ENCODE peak calls at places on chromosome 1, in eight cellular contexts. G is activated B cell treated with CpG ODN at 0.5 μM for 24 hours; B is activated naive CD8-positive, alpha-beta T cell treated with anti-CD3 and anti-CD28 coated beads, Interleukin-2, amount 50 U/mL, for 24 hours; C is H1; F is fibroblast of pulmonary artery; D is fibroblast of villous mesenchyme; P is GM12892; J is iris pigment epithelial cell. E is an unnamed sample.

GRCh38 chr1:39187276-39188046 is 17.0 kb upstream of the MACF1 start:
- DNase-seq in G (no peak), B (no peak), C (no peak), F (no peak), D (no peak), P (no peak), J (no peak), E (no peak)

GRCh38 chr1:30173560-30173959 is 549.8 kb downstream of the MATN1 start:
- DNase-seq in G (no peak), B (no peak), C (no peak), F (no peak), D (no peak), P (no peak), J (no peak), E (no peak)

GRCh38 chr1:25427696-25428095 is 3.0 kb upstream of the MACO1 start:
- DNase-seq in G (no peak), B (no peak), C (no peak), F (no peak), D (no peak), P (no peak), J (no peak), E (no peak)

GRCh38 chr1:110209715-110210603 is at the start of gene KCNC4:
- DNase-seq in G (peak), B (peak), C (peak), F (peak), D (peak), P (peak), J (peak), E (no peak)

GRCh38 chr1:47771766-47772165 is 225.4 kb downstream of the TRABD2B start:
- DNase-seq in G (no peak), B (no peak), C (no peak), F (no peak), D (peak), P (no peak), J (no peak), E (no peak)

GRCh38 chr1:197140123-197140522 is 6.3 kb downstream of the ASPM start:
- DNase-seq in G (no peak), B (no peak), C (no peak), F (peak), D (peak), P (no peak), J (peak), E (no peak)

GRCh38 chr1:220700591-220701179 is 10.5 kb downstream of the C1orf115 start:
- DNase-seq in G (no peak), B (no peak), C (no peak), F (peak), D (no peak), P (no peak), J (no peak), E (no peak)

GRCh38 chr1:121483961-121484424 is 299.2 kb downstream of the SRGAP2C start:
- DNase-seq in G (no peak), B (no peak), C (no peak), F (peak), D (peak), P (no peak), J (peak), E (no peak)

GRCh38 chr1:96474985-96475743 is 246.4 kb upstream of the PTBP2 start:
- DNase-seq in G (no peak), B (no peak), C (peak), F (no peak), D (no peak), P (no peak), J (no peak), E (peak)

GRCh38 chr1:156806512-156807440 is 9.9 kb downstream of the SH2D2A start:
- DNase-seq in G (no peak), B (no peak), C (no peak), F (peak), D (no peak), P (no peak), J (no peak), E (no peak)

GRCh38 chr1:153962088-153963029 is 978 bp downstream of the SLC39A1 start:
- DNase-seq in G (no peak), B (no peak), C (no peak), F (peak), D (peak), P (no peak), J (peak), E (no peak)

GRCh38 chr1:203276916-203277535 is 28.3 kb upstream of the BTG2 start:
- DNase-seq in G (no peak), B (no peak), C (no peak), F (no peak), D (no peak), P (no peak), J (no peak), E (no peak)

GRCh38 chr1:7784492-7785071 is 491 bp downstream of the PER3 start:
- DNase-seq in G (no peak), B (no peak), C (no peak), F (no peak), D (no peak), P (no peak), J (no peak), E (no peak)

GRCh38 chr1:235083589-235084323 is 44.9 kb downstream of the TOMM20 start:
- DNase-seq in G (peak), B (peak), C (no peak), F (peak), D (peak), P (peak), J (peak), E (no peak)

GRCh38 chr1:85502625-85503083 is 37.7 kb upstream of the DDAH1 start:
- DNase-seq in G (no peak), B (peak), C (peak), F (peak), D (peak), P (no peak), J (peak), E (peak)

GRCh38 chr1:89575207-89575606 is 50.6 kb downstream of the LRRC8B start:
- DNase-seq in G (no peak), B (no peak), C (no peak), F (no peak), D (no peak), P (no peak), J (no peak), E (no peak)

GRCh38 chr1:185996211-185996610 is 262.0 kb downstream of the HMCN1 start:
- DNase-seq in G (no peak), B (no peak), C (no peak), F (peak), D (peak), P (no peak), J (peak), E (no peak)

GRCh38 chr1:47187926-47188250 is 1.9 kb downstream of the PDZK1IP1 start:
- DNase-seq in G (no peak), B (no peak), C (no peak), F (no peak), D (no peak), P (no peak), J (no peak), E (no peak)

GRCh38 chr1:35725591-35725990 is 6.9 kb upstream of the C1orf216 start:
- DNase-seq in G (no peak), B (no peak), C (no peak), F (peak), D (peak), P (no peak), J (peak), E (no peak)

GRCh38 chr1:207186503-207186902 is 82.5 kb downstream of the C4BPA start:
- DNase-seq in G (no peak), B (no peak), C (no peak), F (no peak), D (peak), P (no peak), J (peak), E (no peak)

GRCh38 chr1:55129194-55129728 is 85.9 kb downstream of the USP24 start:
- DNase-seq in G (no peak), B (no peak), C (no peak), F (peak), D (peak), P (no peak), J (peak), E (no peak)

GRCh38 chr1:35558374-35559316 is 1.0 kb downstream of the NCDN start:
- DNase-seq in G (no peak), B (no peak), C (no peak), F (peak), D (no peak), P (no peak), J (no peak), E (no peak)

GRCh38 chr1:41109316-41110263 is 88.1 kb upstream of the SLFNL1 start:
- DNase-seq in G (no peak), B (no peak), C (no peak), F (peak), D (peak), P (no peak), J (peak), E (no peak)

GRCh38 chr1:89310505-89310904 is 37.8 kb upstream of the GBP5 start:
- DNase-seq in G (no peak), B (no peak), C (no peak), F (peak), D (peak), P (no peak), J (peak), E (no peak)

GRCh38 chr1:70210820-70211219 is 5.4 kb upstream of the LRRC40 start:
- DNase-seq in G (no peak), B (no peak), C (no peak), F (no peak), D (no peak), P (no peak), J (no peak), E (no peak)

E was measured in iPS DF 19.7.